ENCODE peak calls at places on chromosomes 11 and 22, in seven cellular contexts. X, P, A, V, E, O and D are unnamed samples.
A peak's percentile ranks its signal among the peaks of the same experiment; 100 is the strongest.

GRCh38 chr11:30488304-30488998 is 97.7 kb downstream of the MPPED2 start:
- DNase-seq in X (peak; percentile 94), P (no peak), A (peak; percentile 58), V (no peak), E (peak; percentile 60), O (no peak), D (no peak)

GRCh38 chr11:69842746-69843528 is 23.7 kb upstream of the FGF3 start:
- DNase-seq in X (no peak), P (peak; percentile 11), A (no peak), V (peak; percentile 36), E (no peak), O (no peak), D (no peak)

GRCh38 chr11:68352591-68352990 is 40.2 kb downstream of the LRP5 start:
- DNase-seq in X (no peak), P (no peak), A (no peak), V (no peak), E (no peak), O (no peak), D (no peak)

GRCh38 chr11:62427630-62428233 is 8.9 kb downstream of the SCGB1A1 start:
- DNase-seq in X (peak; percentile 64), P (no peak), A (no peak), V (no peak), E (no peak), O (peak; percentile 74), D (no peak)

GRCh38 chr11:35507688-35508087 is 17.7 kb downstream of the PAMR1 start:
- DNase-seq in X (peak; percentile 29), P (no peak), A (no peak), V (no peak), E (no peak), O (no peak), D (no peak)

GRCh38 chr11:119421941-119422504 is 949 bp downstream of the THY1 start:
- DNase-seq in X (no peak), P (no peak), A (no peak), V (no peak), E (no peak), O (no peak), D (no peak)

GRCh38 chr22:48301421-48301820 is 1526.3 kb downstream of the BRD1 start:
- DNase-seq in X (no peak), P (peak; percentile 86), A (peak; percentile 87), V (no peak), E (no peak), O (no peak), D (no peak)

GRCh38 chr11:93652161-93652597 is 9.3 kb upstream of the CEP295 start:
- DNase-seq in X (peak; percentile 65), P (no peak), A (peak; percentile 36), V (no peak), E (no peak), O (no peak), D (no peak)

GRCh38 chr11:15969701-15970329 is 386.5 kb downstream of the SOX6 start:
- DNase-seq in X (peak; percentile 82), P (no peak), A (no peak), V (no peak), E (no peak), O (no peak), D (no peak)

GRCh38 chr22:46649176-46650077 is 29.2 kb downstream of the GRAMD4 start:
- DNase-seq in X (peak; percentile 87), P (no peak), A (no peak), V (no peak), E (no peak), O (no peak), D (no peak)

GRCh38 chr11:34492806-34493414 is 20.7 kb downstream of the ELF5 start:
- DNase-seq in X (peak; percentile 80), P (peak; percentile 68), A (peak; percentile 74), V (no peak), E (peak; percentile 53), O (no peak), D (no peak)

GRCh38 chr11:96567193-96567592 is 177.4 kb downstream of the JRKL start:
- DNase-seq in X (peak; percentile 37), P (no peak), A (no peak), V (no peak), E (no peak), O (no peak), D (no peak)

GRCh38 chr11:134044514-134045284 is 24.2 kb upstream of the JAM3 start:
- DNase-seq in X (no peak), P (no peak), A (no peak), V (no peak), E (no peak), O (no peak), D (no peak)

GRCh38 chr11:97544401-97544800 is 1154.6 kb downstream of the JRKL start:
- DNase-seq in X (peak; percentile 69), P (no peak), A (no peak), V (no peak), E (no peak), O (no peak), D (no peak)

GRCh38 chr22:33529424-33530113 is 390.7 kb downstream of the LARGE1 start:
- DNase-seq in X (peak; percentile 27), P (no peak), A (no peak), V (no peak), E (no peak), O (no peak), D (no peak)

GRCh38 chr11:7348432-7349298 is 97.0 kb downstream of the SYT9 start:
- DNase-seq in X (peak; percentile 13), P (no peak), A (no peak), V (no peak), E (no peak), O (no peak), D (no peak)

GRCh38 chr11:68051191-68052136 is 12.6 kb downstream of the TCIRG1 start:
- DNase-seq in X (peak; percentile 39), P (no peak), A (no peak), V (no peak), E (no peak), O (peak; percentile 54), D (no peak)

GRCh38 chr11:70490723-70491558 is 92.6 kb downstream of the CTTN start:
- DNase-seq in X (no peak), P (peak; percentile 10), A (no peak), V (no peak), E (no peak), O (no peak), D (peak; percentile 10)

GRCh38 chr11:125514336-125515101 is 18.5 kb upstream of the FEZ1 start:
- DNase-seq in X (peak; percentile 61), P (no peak), A (no peak), V (no peak), E (peak; percentile 41), O (peak; percentile 90), D (peak; percentile 29)

GRCh38 chr11:109998921-109999320 is 94.3 kb upstream of the ZC3H12C start:
- DNase-seq in X (no peak), P (no peak), A (no peak), V (no peak), E (no peak), O (no peak), D (no peak)

GRCh38 chr11:10317281-10317755 is 12.4 kb downstream of the ADM start:
- DNase-seq in X (no peak), P (no peak), A (no peak), V (no peak), E (no peak), O (no peak), D (no peak)

DNA sequence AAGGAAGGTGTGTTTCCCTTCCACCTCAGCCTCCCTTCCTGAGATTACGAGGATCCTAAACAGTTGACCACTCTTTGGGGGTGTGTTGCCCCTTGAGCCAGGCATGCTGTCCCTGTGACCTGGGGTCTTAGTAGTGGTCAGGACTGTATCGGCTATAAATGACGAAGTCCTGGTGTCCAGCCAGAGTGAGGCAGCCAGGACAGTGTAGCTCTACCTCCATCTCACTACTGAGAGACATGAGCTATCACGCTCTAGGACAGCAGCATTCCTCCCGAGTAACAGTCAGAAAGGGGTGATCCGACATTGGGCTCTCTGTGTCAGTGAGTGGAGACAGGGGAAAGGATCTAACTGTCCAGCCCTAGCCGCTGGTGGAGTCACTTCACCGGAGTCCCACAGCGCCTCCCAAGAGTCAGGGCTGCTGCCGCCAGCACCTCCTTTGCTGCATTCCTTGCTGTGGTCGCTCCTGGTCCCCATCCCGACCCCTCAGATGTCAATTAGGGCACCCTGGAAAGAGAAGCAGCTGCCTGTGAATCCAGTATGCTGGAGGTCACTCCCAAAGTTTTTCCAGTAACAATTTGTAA is 3.3 kb upstream of the B3GNT6 start:
- DNase-seq in X (no peak), P (no peak), A (no peak), V (no peak), E (no peak), O (no peak), D (no peak)
- H3K4me3 ChIP-seq in X (no peak overlapping the region), P (no peak overlapping the region), A (no peak overlapping the region), V (no peak overlapping the region), E (no peak overlapping the region), O (no peak overlapping the region), D (no peak overlapping the region)

DNA sequence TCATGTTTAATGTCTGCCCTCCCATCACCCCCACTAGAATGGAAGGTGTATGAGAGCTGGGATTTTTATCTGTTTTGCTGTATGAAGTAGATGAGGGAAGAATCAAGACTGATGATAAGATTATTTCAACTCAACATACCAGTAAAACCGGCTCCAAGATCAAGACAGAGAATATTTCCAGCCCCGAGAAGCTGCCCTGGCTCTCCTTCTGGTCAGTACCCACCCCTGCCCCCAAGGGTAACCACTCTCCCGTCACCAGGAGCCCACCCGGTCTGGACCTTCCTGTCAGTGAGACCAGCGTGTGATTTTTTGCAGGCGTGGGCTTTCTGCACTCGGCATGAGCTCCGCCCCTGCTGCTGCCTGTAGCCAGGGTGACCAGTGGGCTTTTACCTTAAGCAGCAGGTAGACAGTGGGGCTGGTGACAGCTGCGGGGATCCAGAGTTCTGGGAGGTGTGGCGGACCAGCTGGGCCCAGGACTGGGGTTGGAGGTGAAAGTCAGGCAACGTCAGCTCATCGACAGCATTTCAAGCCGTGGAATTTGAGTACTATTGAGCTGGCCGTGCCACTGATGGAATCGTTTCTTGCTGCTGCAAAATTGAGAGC is 25.6 kb downstream of the RPL3 start:
- DNase-seq in X (no peak), P (no peak), A (no peak), V (no peak), E (no peak), O (no peak), D (no peak)
- H3K4me3 ChIP-seq in X (no peak overlapping the region), P (no peak overlapping the region), A (no peak overlapping the region), V (no peak overlapping the region), E (no peak overlapping the region), O (no peak overlapping the region), D (no peak overlapping the region)

GRCh38 chr11:47109051-47109791 is 67.5 kb downstream of the ARFGAP2 start:
- DNase-seq in X (no peak), P (no peak), A (no peak), V (no peak), E (no peak), O (no peak), D (no peak)

GRCh38 chr11:47107709-47108108 is 69.0 kb downstream of the ARFGAP2 start:
- DNase-seq in X (no peak), P (no peak), A (no peak), V (no peak), E (no peak), O (no peak), D (no peak)

GRCh38 chr11:47108214-47108613 is 68.5 kb downstream of the ARFGAP2 start:
- DNase-seq in X (no peak), P (no peak), A (no peak), V (no peak), E (no peak), O (no peak), D (no peak)

GRCh38 chr11:47111318-47111804 is 65.3 kb downstream of the ARFGAP2 start:
- DNase-seq in X (no peak), P (no peak), A (no peak), V (no peak), E (no peak), O (no peak), D (no peak)

GRCh38 chr11:47109882-47110281 is 66.8 kb downstream of the ARFGAP2 start:
- DNase-seq in X (no peak), P (no peak), A (no peak), V (no peak), E (no peak), O (no peak), D (no peak)
- H3K4me3 ChIP-seq in X (no peak overlapping the region), P (no peak overlapping the region), A (no peak overlapping the region), V (no peak overlapping the region), E (no peak overlapping the region), O (no peak overlapping the region), D (no peak overlapping the region)

GRCh38 chr11:64250406-64250874 is 890 bp upstream of the PLCB3 start:
- DNase-seq in X (no peak), P (no peak), A (no peak), V (no peak), E (no peak), O (no peak), D (peak; percentile 25)
- H3K4me3 ChIP-seq in X (peak overlapping the region; percentile 63), P (peak overlapping the region; percentile 91), A (no peak overlapping the region), V (peak overlapping the region; percentile 83), E (no peak overlapping the region), O (no peak overlapping the region), D (no peak overlapping the region)